ENCODE peak calls at places on chromosomes 12 and 14, in four cellular contexts. A, F, Z and N are unnamed samples. For H3K4me1, the result is how much of the 10 kb centered on the place peaks cover.

GRCh38 chr14:36683083-36683724 is 21.5 kb downstream of the PAX9 start:
- DNase-seq in Z (no peak), F (no peak), A (no peak), N (no peak)

GRCh38 chr14:21268612-21269251 is 510 bp downstream of the HNRNPC start:
- DNase-seq in Z (no peak), F (peak), A (peak), N (peak)

GRCh38 chr12:43292699-43293098 is 259.3 kb downstream of the ADAMTS20 start:
- DNase-seq in F (no peak), A (no peak), Z (no peak), N (no peak)

GRCh38 chr14:34051966-34052657 is 101.2 kb upstream of the EGLN3 start:
- DNase-seq in Z (no peak), A (peak), F (no peak), N (peak)

GRCh38 chr12:110373025-110373876 is 30.3 kb downstream of the ANAPC7 start:
- DNase-seq in Z (no peak), A (no peak), F (no peak), N (no peak)

GRCh38 chr14:84403585-84403984 is 1126.4 kb upstream of the FLRT2 start:
- DNase-seq in Z (no peak), F (no peak), A (no peak), N (no peak)

GRCh38 chr14:100826371-100827139 is 637 bp downstream of the MEG3 start:
- DNase-seq in F (no peak), A (no peak), Z (no peak), N (no peak)

GRCh38 chr12:29024117-29024516 is 125.0 kb upstream of the FAR2 start:
- DNase-seq in Z (no peak), A (peak), F (no peak), N (no peak)

GRCh38 chr14:35789651-35790050 is 19.4 kb downstream of the RALGAPA1 start:
- DNase-seq in F (no peak), Z (no peak), A (no peak), N (no peak)

GRCh38 chr14:94027566-94028449 is 1.7 kb downstream of the OTUB2 start:
- DNase-seq in A (peak), F (peak), Z (no peak), N (no peak)

GRCh38 chr14:47485421-47485820 is 190.0 kb downstream of the MDGA2 start:
- DNase-seq in A (no peak), F (no peak), Z (no peak), N (no peak)

GRCh38 chr14:76456200-76456599 is 80.3 kb downstream of the ESRRB start:
- DNase-seq in F (no peak), Z (no peak), A (peak), N (no peak)

GRCh38 chr14:70108419-70108818 is 80.3 kb downstream of the SLC8A3 start:
- DNase-seq in A (no peak), F (no peak), Z (no peak), N (no peak)

GRCh38 chr12:12896261-12896660 is 4.9 kb downstream of the GPRC5A start:
- DNase-seq in A (no peak), Z (no peak), F (no peak), N (no peak)

DNA sequence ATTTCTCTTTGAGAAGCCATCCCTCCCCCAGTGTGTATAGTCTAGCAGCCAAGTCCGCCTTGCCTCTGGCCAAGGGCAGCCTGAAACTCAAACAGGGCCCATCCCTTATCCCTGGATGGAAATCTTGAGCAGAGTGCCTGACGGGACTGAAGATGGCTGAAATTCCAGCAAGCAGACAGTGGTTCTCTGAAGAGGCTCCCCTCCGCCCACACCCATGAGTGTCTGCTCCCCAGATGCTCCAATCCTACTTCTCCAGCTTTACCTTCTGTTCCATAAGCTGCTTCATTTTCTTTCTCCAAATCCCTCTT is 396.2 kb downstream of the NUAK1 start:
- DNase-seq in Z (no peak), A (no peak), F (no peak), N (no peak)
- H3K4me1 ChIP-seq in Z (under half), A (under half), F (under half), N (under half)

DNA sequence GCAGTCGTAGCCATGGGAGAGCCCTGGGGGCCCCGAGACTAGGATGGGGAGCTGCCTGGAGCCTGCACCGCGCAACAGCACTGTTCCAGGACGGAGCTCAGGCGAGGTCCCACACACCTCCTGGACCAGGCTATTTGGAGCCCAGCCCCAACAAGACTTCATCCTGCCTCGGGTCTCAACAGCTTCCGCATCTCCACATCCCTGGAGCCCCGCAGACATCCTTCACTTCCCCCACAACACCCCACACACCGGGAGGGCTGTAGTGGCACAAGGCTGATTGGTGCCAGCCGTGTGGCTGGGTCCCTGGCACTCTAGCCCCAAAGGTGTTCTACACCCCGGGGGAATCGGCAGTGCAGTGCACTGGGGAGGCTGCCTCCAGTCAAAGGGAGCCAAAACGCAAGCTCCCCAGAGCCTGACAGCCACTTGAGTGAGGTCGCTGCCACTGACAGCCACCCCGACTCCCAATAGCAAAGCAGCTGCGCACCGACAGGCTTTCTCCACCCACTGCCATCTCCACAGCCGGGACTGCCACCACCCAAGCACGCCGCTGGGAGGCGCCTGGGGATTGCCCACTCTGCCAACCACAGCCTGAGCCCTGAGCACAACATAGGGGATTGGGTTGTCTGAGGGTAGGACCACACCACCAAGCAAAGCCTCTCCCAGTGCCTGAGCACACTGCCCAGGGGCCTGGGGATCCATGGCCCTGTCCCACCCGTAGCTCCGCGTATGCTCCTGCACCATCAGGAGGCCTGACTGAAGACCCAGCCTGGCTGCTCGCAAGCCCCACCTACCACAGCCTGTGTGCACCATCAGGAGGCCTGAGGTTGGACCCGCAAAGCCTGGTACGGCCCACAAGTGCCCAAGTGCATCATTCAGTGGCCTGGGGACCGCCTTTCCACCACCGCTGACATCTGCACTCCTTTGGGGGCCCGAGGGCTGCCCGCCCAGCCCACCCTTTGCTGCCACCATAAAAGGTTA is 13.2 kb upstream of the KLRF1 start:
- DNase-seq in Z (peak), A (peak), F (peak), N (peak)
- H3K4me3 ChIP-seq in Z (no peak), A (peak), F (peak), N (no peak)

GRCh38 chr12:103850429-103850828 is 9.4 kb upstream of the NT5DC3 start:
- DNase-seq in Z (no peak), F (no peak), A (no peak), N (no peak)

GRCh38 chr12:103846415-103846814 is 5.4 kb upstream of the NT5DC3 start:
- DNase-seq in A (no peak), Z (no peak), F (no peak), N (no peak)

GRCh38 chr12:103851127-103851526 is 10.1 kb upstream of the NT5DC3 start:
- DNase-seq in Z (no peak), A (no peak), F (no peak), N (no peak)

GRCh38 chr12:103848917-103849491 is 8.0 kb upstream of the NT5DC3 start:
- DNase-seq in F (no peak), Z (no peak), A (no peak), N (no peak)

DNA sequence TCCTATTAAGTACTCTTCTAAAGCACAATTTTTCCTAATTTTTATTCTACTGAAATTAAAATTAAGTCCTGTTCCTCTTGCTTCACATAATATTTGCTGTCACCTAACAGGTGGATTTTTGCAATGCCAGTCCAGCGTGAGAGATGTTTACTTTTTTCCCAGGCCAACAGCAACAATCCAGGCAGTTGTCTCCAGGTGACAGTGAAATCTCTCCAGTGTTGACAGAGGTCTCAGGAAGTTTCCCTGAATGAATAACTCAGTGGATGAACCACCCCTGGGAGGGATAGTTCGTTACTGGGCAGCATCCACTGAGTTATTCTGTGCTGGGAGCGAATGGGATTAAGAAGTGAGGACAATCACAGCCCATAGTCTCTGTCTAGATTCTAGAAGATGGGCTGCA is 7.1 kb upstream of the NT5DC3 start:
- DNase-seq in A (no peak), F (no peak), Z (no peak), N (no peak)
- H3K4me1 ChIP-seq in A (under half), F (under half), Z (under half), N (half or more)

DNA sequence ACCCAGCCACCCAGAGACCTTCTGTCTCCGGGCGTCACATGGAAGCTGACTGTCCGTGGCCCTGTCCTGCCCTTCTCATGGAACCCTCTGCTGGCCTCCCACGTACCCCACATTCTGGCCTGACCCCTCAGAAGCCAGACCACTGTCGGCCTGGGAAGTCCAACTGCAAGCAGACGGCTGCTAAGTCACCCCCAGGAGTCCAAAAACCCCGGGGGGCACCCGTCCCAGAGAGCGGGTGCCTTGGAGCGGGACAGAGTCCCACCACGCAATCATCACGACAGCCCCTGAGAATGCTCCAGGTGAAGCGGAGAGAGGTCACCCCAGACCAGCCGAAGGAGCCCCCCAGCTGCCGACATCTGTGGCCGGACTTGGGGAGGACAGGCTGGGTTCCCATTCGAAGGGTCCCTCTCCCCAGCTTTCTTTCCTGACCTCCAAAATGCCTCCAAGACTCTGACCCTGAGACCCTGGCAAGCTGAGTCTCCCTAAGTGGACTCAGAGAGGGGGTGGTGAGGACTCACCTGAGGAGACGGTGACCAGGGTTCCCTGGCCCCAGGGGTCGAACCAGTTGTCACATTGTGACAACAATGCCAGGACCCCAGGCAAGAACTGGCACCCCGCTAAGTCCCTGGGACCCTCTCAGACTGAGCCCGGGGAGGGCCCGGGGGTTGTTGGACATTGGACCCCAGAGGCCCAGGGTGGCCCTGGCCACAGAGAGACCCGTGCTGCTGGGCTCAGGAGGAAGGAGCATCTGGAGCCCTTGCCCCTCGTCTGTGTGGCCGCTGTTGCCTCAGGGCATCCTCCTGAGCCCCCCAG is 337.1 kb downstream of the TMEM121 start:
- DNase-seq in A (no peak), Z (peak), F (no peak), N (peak)
- H3K4me3 ChIP-seq in A (no peak), Z (no peak), F (no peak), N (no peak)

DNA sequence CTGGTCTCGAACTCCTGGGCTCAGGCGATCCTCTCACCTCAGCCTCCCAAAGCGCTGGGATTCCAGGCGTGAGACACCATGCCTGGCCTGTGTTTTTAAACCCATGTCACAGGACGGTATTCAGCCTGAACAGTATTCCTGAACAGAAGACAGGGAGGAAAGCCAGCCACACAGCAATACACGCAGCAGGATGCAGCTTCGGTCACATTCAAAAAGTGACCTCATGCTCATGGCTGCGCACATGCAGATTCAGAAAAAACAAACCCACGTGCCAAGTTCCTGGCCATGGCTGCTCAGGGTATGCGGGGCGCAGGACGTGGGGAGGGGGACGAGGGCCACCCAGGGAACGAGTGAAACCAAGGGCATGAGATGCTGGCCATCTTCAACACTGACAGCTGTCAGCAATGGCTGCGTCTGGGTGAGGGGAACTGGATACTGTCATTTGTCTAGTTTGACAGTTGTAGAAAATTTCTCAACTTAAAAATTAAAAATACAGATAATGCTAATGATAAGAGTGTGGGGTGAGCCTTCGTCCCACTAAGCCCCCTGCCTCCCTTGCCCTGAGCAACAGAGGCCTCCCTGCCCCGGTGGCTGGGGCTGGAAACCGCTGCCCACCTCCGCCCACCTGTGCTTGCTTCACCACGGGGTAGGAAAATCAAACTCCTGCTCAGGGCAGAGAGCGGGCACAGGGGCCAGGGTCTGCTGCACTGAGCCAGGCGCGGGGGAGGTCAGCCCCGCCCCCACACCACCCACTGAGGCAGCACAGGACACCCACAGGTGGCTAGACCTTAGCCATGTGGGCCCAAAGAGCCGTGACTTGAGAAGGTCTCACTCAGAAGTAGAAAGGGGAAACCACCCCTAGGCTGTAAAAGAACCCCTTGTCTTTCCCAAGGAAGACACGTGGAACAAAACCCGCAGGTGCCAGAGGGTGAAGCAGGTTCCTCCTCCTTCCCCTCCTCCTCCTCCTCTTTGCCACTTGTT is 84.2 kb downstream of the SCARB1 start:
- DNase-seq in F (no peak), A (no peak), Z (no peak), N (peak)
- H3K4me1 ChIP-seq in F (under half), A (under half), Z (under half), N (under half)